ENCODE peak calls at places on chromosome 11, in ten cellular contexts. K, O, H, A, B, Q, T, N, U and J are unnamed samples.

GRCh38 chr11:491358-491757 is 15.7 kb downstream of the RNH1 start:
- DNase-seq in A (no peak), K (no peak), H (no peak), B (no peak), Q (no peak), N (no peak), O (no peak), U (no peak), T (peak; percentile 37), J (no peak)

GRCh38 chr11:127003260-127003981 is 2.9 kb upstream of the KIRREL3 start:
- DNase-seq in T (no peak), N (no peak), K (peak; percentile 6), B (peak; percentile 58), U (no peak), Q (no peak), H (peak; percentile 46), A (no peak), O (peak; percentile 35), J (no peak)

GRCh38 chr11:73140213-73141030 is 1.7 kb downstream of the FCHSD2 start:
- DNase-seq in U (no peak), O (no peak), K (peak; percentile 51), T (no peak), Q (peak; percentile 62), A (no peak), B (peak; percentile 52), N (no peak), H (peak; percentile 50), J (peak; percentile 64)

GRCh38 chr11:88300888-88301477 is 36.6 kb downstream of the CTSC start:
- DNase-seq in N (no peak), A (no peak), T (no peak), K (peak; percentile 38), H (no peak), O (no peak), U (no peak), Q (no peak), B (no peak), J (no peak)

GRCh38 chr11:73012121-73012863 is 129.8 kb downstream of the FCHSD2 start:
- DNase-seq in Q (peak; percentile 11), K (no peak), T (no peak), H (no peak), N (no peak), B (peak; percentile 59), U (no peak), O (no peak), A (no peak), J (no peak)

GRCh38 chr11:134537296-134537695 is 125.3 kb upstream of the B3GAT1 start:
- DNase-seq in A (no peak), Q (no peak), O (no peak), B (no peak), U (no peak), T (no peak), N (peak; percentile 47), K (peak; percentile 70), H (no peak), J (peak; percentile 3)

GRCh38 chr11:59187587-59187986 is 15.7 kb downstream of the DTX4 start:
- DNase-seq in B (peak; percentile 54), Q (no peak), O (no peak), A (peak; percentile 49), N (peak; percentile 94), T (peak; percentile 81), H (peak; percentile 68), K (no peak), U (peak; percentile 87), J (peak; percentile 48)

GRCh38 chr11:11146830-11147229 is 206.2 kb downstream of the CSNK2A3 start:
- DNase-seq in B (no peak), Q (no peak), H (no peak), A (no peak), U (no peak), K (no peak), T (no peak), N (no peak), O (no peak), J (no peak)

GRCh38 chr11:115267871-115268270 is 236.3 kb downstream of the CADM1 start:
- DNase-seq in N (no peak), U (no peak), H (no peak), T (no peak), B (no peak), O (no peak), K (no peak), A (no peak), Q (no peak), J (no peak)

GRCh38 chr11:127055240-127055639 is 54.7 kb upstream of the KIRREL3 start:
- DNase-seq in Q (no peak), T (no peak), K (no peak), O (no peak), B (no peak), U (no peak), H (no peak), A (no peak), N (no peak), J (no peak)

DNA sequence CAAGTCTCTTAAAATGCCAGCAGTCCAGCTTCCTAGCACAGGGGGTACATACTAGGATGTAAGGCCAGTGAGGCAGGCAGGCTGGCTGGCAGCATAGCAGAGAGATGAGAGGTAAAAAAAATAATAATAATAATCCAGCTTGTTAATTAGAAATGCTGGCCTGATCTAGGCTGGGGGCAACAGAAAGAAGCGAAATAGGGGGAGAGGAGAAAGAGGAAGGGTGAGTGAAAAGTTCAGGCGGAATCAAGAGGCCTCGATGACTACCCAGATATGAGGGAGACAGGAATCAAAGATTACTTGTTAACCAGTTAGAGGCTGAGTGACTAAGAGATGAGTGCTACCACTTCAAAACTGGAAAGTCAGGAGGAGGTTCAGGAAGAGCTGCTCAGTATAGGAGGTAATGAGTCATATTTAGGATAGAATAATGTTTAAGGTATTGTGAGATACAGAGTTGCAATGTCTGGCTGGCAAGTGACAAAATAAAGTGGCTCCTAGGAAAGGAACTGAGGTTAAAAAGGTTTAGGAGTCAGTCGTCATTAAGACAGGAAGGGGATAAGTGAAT is 2.8 kb downstream of the ALKBH8 start:
- DNase-seq in N (no peak), H (no peak), Q (peak; percentile 86), A (no peak), U (no peak), O (no peak), K (no peak), T (no peak), B (peak; percentile 91), J (no peak)
- H3K27ac ChIP-seq in N (peak overlapping the region; percentile 10), H (no peak overlapping the region), Q (peak overlapping the region; percentile 82), A (no peak overlapping the region), U (peak overlapping the region; percentile 42), O (peak overlapping the region; percentile 1), K (no peak overlapping the region), T (no peak overlapping the region), B (peak overlapping the region; percentile 48), J (no peak overlapping the region)

GRCh38 chr11:35168606-35169200 is 29.7 kb downstream of the CD44 start:
- DNase-seq in T (no peak), N (no peak), H (no peak), K (no peak), U (no peak), B (no peak), O (no peak), Q (no peak), A (no peak), J (no peak)

GRCh38 chr11:35171226-35171625 is 32.3 kb downstream of the CD44 start:
- DNase-seq in N (no peak), O (no peak), K (no peak), U (no peak), T (no peak), H (no peak), B (no peak), Q (no peak), A (no peak), J (no peak)

GRCh38 chr11:35173011-35173511 is 34.1 kb downstream of the CD44 start:
- DNase-seq in U (no peak), T (no peak), O (no peak), Q (no peak), N (no peak), B (peak; percentile 42), K (peak; percentile 48), H (no peak), A (no peak), J (no peak)

GRCh38 chr11:35169754-35170153 is 30.8 kb downstream of the CD44 start:
- DNase-seq in U (no peak), B (no peak), K (no peak), H (no peak), T (no peak), Q (no peak), O (no peak), N (no peak), A (no peak), J (no peak)

DNA sequence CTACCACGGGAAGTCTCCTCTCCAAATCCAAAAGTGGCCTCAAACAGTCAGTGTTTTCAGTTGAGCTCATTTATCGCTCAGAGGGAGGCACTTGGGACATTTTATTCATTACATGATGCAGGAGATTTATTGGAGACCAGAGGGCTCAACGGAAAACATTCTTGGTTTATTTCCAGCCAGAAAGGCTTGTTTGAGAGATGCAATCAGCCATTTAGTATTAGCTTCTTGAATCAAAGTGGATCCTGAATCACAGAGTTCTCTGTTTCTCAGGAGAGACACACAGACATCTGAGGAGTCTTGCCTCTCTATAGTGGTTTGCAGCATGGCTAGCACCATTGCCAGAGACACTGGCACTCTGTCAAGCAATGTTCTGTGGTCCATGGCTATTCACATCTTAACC is 31.5 kb downstream of the CD44 start:
- DNase-seq in U (no peak), B (no peak), H (no peak), Q (no peak), O (no peak), T (no peak), A (no peak), K (no peak), N (no peak), J (no peak)
- TF ChIP-seq POLR2A in U (no peak), B (no peak), H (no peak), Q (no peak), O (no peak), T (no peak), A (no peak), K (no peak), N (no peak), J (no peak)

GRCh38 chr11:123164732-123165450 is 30.2 kb downstream of the CLMP start:
- DNase-seq in A (no peak), Q (no peak), N (no peak), B (peak; percentile 44), O (no peak), U (no peak), T (no peak), K (no peak), H (no peak), J (no peak)
- H3K27ac ChIP-seq in A (no peak overlapping the region), Q (no peak overlapping the region), N (peak overlapping the region; percentile 79), B (peak overlapping the region; percentile 96), O (no peak overlapping the region), U (no peak overlapping the region), T (no peak overlapping the region), K (no peak overlapping the region), H (no peak overlapping the region), J (no peak overlapping the region)

DNA sequence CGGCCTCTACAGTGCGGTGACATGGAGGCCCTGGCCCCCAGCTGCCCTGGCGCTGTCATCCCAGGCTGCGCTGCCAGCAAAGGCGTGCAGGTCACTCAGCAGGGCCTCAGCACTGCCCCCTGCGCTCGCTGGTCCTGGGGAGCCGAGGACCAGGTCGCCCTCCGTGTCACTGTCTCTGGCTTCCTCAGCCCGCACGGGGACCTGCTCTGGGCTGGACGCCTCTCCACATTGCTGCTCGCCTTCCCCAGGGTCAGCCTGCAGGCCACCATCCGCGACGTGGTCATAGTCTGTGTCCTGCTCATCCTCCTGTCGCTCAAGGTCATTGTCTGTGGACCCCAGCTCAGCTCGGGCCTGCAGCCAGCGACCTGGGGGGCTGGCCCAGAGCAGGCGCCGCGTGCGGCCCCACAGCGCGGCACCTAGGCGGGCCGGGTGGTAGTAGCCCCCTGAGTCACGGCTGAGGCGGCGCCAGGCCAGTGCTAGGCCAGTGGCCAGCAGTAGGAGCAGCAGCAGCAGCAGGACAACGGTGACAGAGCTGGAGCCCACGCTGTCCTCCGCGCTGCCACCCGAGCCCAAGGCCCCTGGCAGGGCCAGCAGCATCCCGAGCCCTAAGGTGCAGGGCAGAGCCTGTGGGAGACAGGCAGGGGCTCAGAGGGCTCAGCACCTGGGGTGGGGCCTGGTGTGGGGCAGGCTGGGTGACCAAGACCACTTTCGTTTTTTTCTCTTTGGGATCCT is 1.6 kb downstream of the PTPRCAP start:
- DNase-seq in Q (no peak), A (no peak), U (no peak), O (no peak), T (no peak), K (no peak), B (no peak), H (no peak), N (no peak), J (no peak)
- TF ChIP-seq POLR2A in Q (no peak), A (no peak), U (no peak), O (peak; percentile 7), T (no peak), K (no peak), B (no peak), H (no peak), N (no peak), J (no peak)